ENCODE peak calls at places on chromosomes 1 and 21, in four cellular contexts. M is GM12878, E is K562, U is HepG2. G is an unnamed sample.

GRCh38 chr1:8455700-8456305 is 137.9 kb downstream of the SLC45A1 start:
- DNase-seq in M (no peak), E (no peak), U (no peak), G (no peak)

GRCh38 chr1:227885648-227886502 is 61.9 kb downstream of the WNT9A start:
- DNase-seq in M (no peak), E (peak; percentile 68), U (no peak), G (no peak)

GRCh38 chr1:8338526-8339202 is 20.8 kb downstream of the SLC45A1 start:
- DNase-seq in M (no peak), E (no peak), U (no peak), G (no peak)

GRCh38 chr1:36160949-36161485 is 5.1 kb downstream of the MAP7D1 start:
- DNase-seq in M (no peak), E (peak; percentile 65), U (no peak), G (peak; percentile 87)

GRCh38 chr1:173023343-173023742 is 27.4 kb downstream of the TNFSF18 start:
- DNase-seq in M (no peak), E (no peak), U (no peak), G (no peak)

GRCh38 chr21:39150316-39150715 is 32.9 kb downstream of the PSMG1 start:
- DNase-seq in M (no peak), E (no peak), U (no peak), G (no peak)

GRCh38 chr1:65493792-65494191 is 73.3 kb downstream of the LEPR start:
- DNase-seq in M (no peak), E (no peak), U (no peak), G (no peak)

GRCh38 chr21:27301216-27301615 is 334.3 kb upstream of the ADAMTS5 start:
- DNase-seq in M (no peak), E (no peak), U (no peak), G (no peak)

GRCh38 chr1:155947292-155947691 is 5.9 kb downstream of the RXFP4 start:
- DNase-seq in M (no peak), E (no peak), U (no peak), G (no peak)
- TF ChIP-seq JUNB in M (no peak), E (no peak), U (no peak), G (no peak)

GRCh38 chr1:157110003-157110402 is 10.4 kb upstream of the ETV3L start:
- DNase-seq in M (no peak), E (no peak), U (no peak), G (no peak)
- TF ChIP-seq CREB1 in M (no peak), E (no peak), U (no peak), G (no peak)

GRCh38 chr21:35238119-35238518 is 189.0 kb upstream of the RUNX1 start:
- DNase-seq in M (no peak), E (no peak), U (no peak), G (no peak)

GRCh38 chr21:35232545-35233176 is 183.6 kb upstream of the RUNX1 start:
- DNase-seq in M (no peak), E (peak; percentile 26), U (peak; percentile 31), G (no peak)

GRCh38 chr21:35236090-35236489 is 187.0 kb upstream of the RUNX1 start:
- DNase-seq in M (peak; percentile 51), E (no peak), U (no peak), G (no peak)

GRCh38 chr21:35237287-35237686 is 188.2 kb upstream of the RUNX1 start:
- DNase-seq in M (no peak), E (no peak), U (no peak), G (no peak)

GRCh38 chr21:35234725-35235124 is 185.6 kb upstream of the RUNX1 start:
- DNase-seq in M (peak; percentile 33), E (no peak), U (no peak), G (no peak)
- TF ChIP-seq JUNB in M (no peak), E (no peak), U (no peak), G (no peak)

GRCh38 chr1:89553195-89553584 is 28.6 kb downstream of the LRRC8B start:
- DNase-seq in M (no peak), E (no peak), U (no peak), G (no peak)
- TF ChIP-seq CREB1 in M (no peak), E (no peak), U (no peak), G (no peak)

GRCh38 chr1:3231826-3232225 is 162.8 kb downstream of the PRDM16 start:
- DNase-seq in M (no peak), E (no peak), U (no peak), G (no peak)
- TF ChIP-seq JUNB in M (no peak), E (no peak), U (no peak), G (no peak)

DNA sequence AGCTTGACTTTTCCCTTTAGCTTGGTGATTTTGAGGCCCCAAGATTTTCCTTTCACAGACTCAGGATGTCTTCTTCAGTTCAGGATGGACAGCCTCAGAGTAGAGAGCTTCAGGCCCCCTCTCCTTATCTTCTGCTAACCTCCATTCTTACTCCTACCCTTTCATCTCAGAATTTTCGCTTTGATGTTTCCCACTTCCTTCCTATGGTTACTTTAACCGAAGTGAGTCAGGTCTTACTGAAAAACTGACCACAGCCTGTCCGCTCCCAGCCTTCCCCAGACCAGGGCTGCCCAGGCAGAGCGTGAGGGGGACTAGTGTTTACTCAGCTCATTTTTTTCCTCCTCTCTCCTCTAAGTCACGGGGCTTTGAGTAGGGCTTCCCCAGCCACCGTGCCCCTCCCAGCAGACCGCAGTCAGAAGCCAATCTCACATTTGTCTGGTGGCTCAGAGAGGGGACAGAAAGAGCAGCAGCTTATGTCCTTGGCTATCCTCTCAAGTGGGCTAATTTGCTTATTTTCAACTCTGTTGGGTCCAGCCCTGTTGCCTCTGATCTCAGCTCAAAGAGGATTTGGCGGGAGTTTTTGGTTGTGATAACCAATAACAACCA is 4.2 kb upstream of the IL19 start:
- DNase-seq in M (peak; percentile 82), E (peak; percentile 40), U (peak; percentile 52), G (no peak)
- TF ChIP-seq CREB1 in M (peak; percentile 62), E (no peak), U (no peak), G (no peak)

DNA sequence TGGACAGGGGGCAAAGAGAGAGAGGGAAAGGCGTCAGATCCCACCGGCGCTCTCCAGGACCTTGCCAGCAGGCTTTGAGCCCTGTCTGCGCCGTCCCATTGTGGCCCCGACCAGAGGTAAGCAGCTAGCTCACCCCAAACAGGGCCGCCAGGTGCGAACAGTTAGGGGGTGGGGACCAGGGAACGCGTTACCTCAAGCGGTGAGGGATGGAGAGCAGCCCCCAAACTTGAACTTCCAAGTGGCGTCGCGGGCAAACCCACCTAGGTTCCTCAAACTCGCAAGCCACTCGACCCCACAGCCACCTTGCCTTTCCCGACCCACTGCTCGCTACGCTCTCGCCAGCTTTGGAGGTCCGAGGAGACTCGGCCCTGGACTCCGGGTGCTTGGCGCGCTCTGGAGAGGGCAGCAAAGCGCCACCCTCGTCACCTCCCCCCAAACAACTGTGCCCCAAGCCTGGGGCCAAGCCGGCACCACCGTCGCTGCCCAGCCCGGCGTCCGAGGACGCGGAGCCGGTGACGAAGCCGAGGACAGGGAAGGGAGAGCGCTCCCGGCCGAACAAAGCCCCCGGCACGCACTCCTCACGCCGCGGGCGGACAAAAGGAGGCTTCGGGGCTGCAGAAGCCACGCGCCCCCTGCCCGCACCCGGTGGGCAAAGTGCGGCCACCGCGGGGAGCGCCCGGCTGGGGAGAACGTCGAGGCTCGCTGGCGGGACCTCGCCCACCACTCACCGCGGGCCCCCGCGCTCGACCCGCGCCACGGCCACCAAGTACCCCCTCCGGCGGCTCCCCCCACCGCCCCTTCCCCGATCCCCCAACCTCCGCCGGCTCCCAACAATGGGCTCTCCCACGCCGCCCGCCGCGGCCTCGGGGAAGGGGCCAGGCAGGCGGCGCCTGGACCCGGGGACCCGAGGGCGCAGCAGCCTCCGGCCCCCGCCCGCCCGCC is 984 bp downstream of the SSBP3 start:
- DNase-seq in M (no peak), E (peak; percentile 64), U (no peak), G (peak; percentile 69)
- TF ChIP-seq JUNB in M (no peak), E (no peak), U (no peak), G (no peak)

G was measured in GM23338.